ENCODE peak calls at places on chromosomes 12 and 14, in seven cellular contexts. One of them, this sample, is unnamed.

GRCh38 chr14:52266179-52266578 is 1.3 kb upstream of the PTGDR start:
- DNase-seq in D341Med: no peak
- DNase-seq in stimulated activated CD8-positive, alpha-beta memory T cell treated with anti-CD3 and anti-CD28 coated beads, Interleukin-7, amount 100 ng/mL, for 24 hours: no peak
- DNase-seq in OCI-M1: no peak
- DNase-seq in NCI-H1694: no peak
- DNase-seq in right atrium auricular region: peak; percentile 81
- DNase-seq in RCC 7860: no peak
- DNase-seq in this sample: peak; percentile 6

GRCh38 chr14:79836577-79836976 is 374.7 kb downstream of the DIO2 start:
- DNase-seq in D341Med: no peak
- DNase-seq in stimulated activated CD8-positive, alpha-beta memory T cell treated with anti-CD3 and anti-CD28 coated beads, Interleukin-7, amount 100 ng/mL, for 24 hours: no peak
- DNase-seq in OCI-M1: no peak
- DNase-seq in NCI-H1694: no peak
- DNase-seq in right atrium auricular region: no peak
- DNase-seq in RCC 7860: no peak
- DNase-seq in this sample: no peak

GRCh38 chr12:100346660-100347059 is 10.2 kb upstream of the SLC17A8 start:
- DNase-seq in D341Med: no peak
- DNase-seq in stimulated activated CD8-positive, alpha-beta memory T cell treated with anti-CD3 and anti-CD28 coated beads, Interleukin-7, amount 100 ng/mL, for 24 hours: no peak
- DNase-seq in OCI-M1: peak; percentile 21
- DNase-seq in NCI-H1694: no peak
- DNase-seq in right atrium auricular region: no peak
- DNase-seq in RCC 7860: no peak
- DNase-seq in this sample: peak; percentile 55

GRCh38 chr12:8950287-8950574 is 786 bp upstream of the M6PR start:
- DNase-seq in D341Med: no peak
- DNase-seq in stimulated activated CD8-positive, alpha-beta memory T cell treated with anti-CD3 and anti-CD28 coated beads, Interleukin-7, amount 100 ng/mL, for 24 hours: no peak
- DNase-seq in OCI-M1: no peak
- DNase-seq in NCI-H1694: no peak
- DNase-seq in right atrium auricular region: no peak
- DNase-seq in RCC 7860: no peak
- DNase-seq in this sample: peak; percentile 66

GRCh38 chr12:108004368-108004767 is 124.7 kb upstream of the WSCD2 start:
- DNase-seq in D341Med: no peak
- DNase-seq in stimulated activated CD8-positive, alpha-beta memory T cell treated with anti-CD3 and anti-CD28 coated beads, Interleukin-7, amount 100 ng/mL, for 24 hours: no peak
- DNase-seq in OCI-M1: peak; percentile 20
- DNase-seq in NCI-H1694: no peak
- DNase-seq in right atrium auricular region: no peak
- DNase-seq in RCC 7860: no peak
- DNase-seq in this sample: no peak

GRCh38 chr14:71448431-71449315 is 483.6 kb upstream of the RGS6 start:
- DNase-seq in D341Med: no peak
- DNase-seq in stimulated activated CD8-positive, alpha-beta memory T cell treated with anti-CD3 and anti-CD28 coated beads, Interleukin-7, amount 100 ng/mL, for 24 hours: no peak
- DNase-seq in OCI-M1: no peak
- DNase-seq in NCI-H1694: no peak
- DNase-seq in right atrium auricular region: no peak
- DNase-seq in RCC 7860: no peak
- DNase-seq in this sample: peak; percentile 52

GRCh38 chr12:509494-509893 is 49.8 kb downstream of the B4GALNT3 start:
- DNase-seq in D341Med: no peak
- DNase-seq in stimulated activated CD8-positive, alpha-beta memory T cell treated with anti-CD3 and anti-CD28 coated beads, Interleukin-7, amount 100 ng/mL, for 24 hours: no peak
- DNase-seq in OCI-M1: no peak
- DNase-seq in NCI-H1694: no peak
- DNase-seq in right atrium auricular region: no peak
- DNase-seq in RCC 7860: no peak
- DNase-seq in this sample: peak; percentile 83

GRCh38 chr14:96502621-96503251 is 554 bp downstream of the PAPOLA start:
- DNase-seq in D341Med: peak; percentile 78
- DNase-seq in stimulated activated CD8-positive, alpha-beta memory T cell treated with anti-CD3 and anti-CD28 coated beads, Interleukin-7, amount 100 ng/mL, for 24 hours: no peak
- DNase-seq in OCI-M1: peak; percentile 62
- DNase-seq in NCI-H1694: peak; percentile 42
- DNase-seq in right atrium auricular region: peak; percentile 62
- DNase-seq in RCC 7860: no peak
- DNase-seq in this sample: peak; percentile 76

GRCh38 chr14:105154476-105154871 is 14.1 kb downstream of the JAG2 start:
- DNase-seq in D341Med: no peak
- DNase-seq in stimulated activated CD8-positive, alpha-beta memory T cell treated with anti-CD3 and anti-CD28 coated beads, Interleukin-7, amount 100 ng/mL, for 24 hours: no peak
- DNase-seq in OCI-M1: no peak
- DNase-seq in NCI-H1694: no peak
- DNase-seq in right atrium auricular region: no peak
- DNase-seq in RCC 7860: no peak
- DNase-seq in this sample: no peak

GRCh38 chr12:94186461-94187237 is 38.3 kb downstream of the PLXNC1 start:
- DNase-seq in D341Med: no peak
- DNase-seq in stimulated activated CD8-positive, alpha-beta memory T cell treated with anti-CD3 and anti-CD28 coated beads, Interleukin-7, amount 100 ng/mL, for 24 hours: no peak
- DNase-seq in OCI-M1: no peak
- DNase-seq in NCI-H1694: no peak
- DNase-seq in right atrium auricular region: peak; percentile 72
- DNase-seq in RCC 7860: no peak
- DNase-seq in this sample: peak; percentile 83

GRCh38 chr12:29320295-29321090 is 60.5 kb downstream of the ERGIC2 start:
- DNase-seq in D341Med: no peak
- DNase-seq in stimulated activated CD8-positive, alpha-beta memory T cell treated with anti-CD3 and anti-CD28 coated beads, Interleukin-7, amount 100 ng/mL, for 24 hours: no peak
- DNase-seq in OCI-M1: no peak
- DNase-seq in NCI-H1694: no peak
- DNase-seq in right atrium auricular region: no peak
- DNase-seq in RCC 7860: peak; percentile 91
- DNase-seq in this sample: no peak

GRCh38 chr14:39762576-39763401 is 330.6 kb upstream of the FBXO33 start:
- DNase-seq in D341Med: no peak
- DNase-seq in stimulated activated CD8-positive, alpha-beta memory T cell treated with anti-CD3 and anti-CD28 coated beads, Interleukin-7, amount 100 ng/mL, for 24 hours: no peak
- DNase-seq in OCI-M1: peak; percentile 59
- DNase-seq in NCI-H1694: no peak
- DNase-seq in right atrium auricular region: no peak
- DNase-seq in RCC 7860: no peak
- DNase-seq in this sample: no peak

GRCh38 chr14:39766397-39767000 is 334.3 kb upstream of the FBXO33 start:
- DNase-seq in D341Med: no peak
- DNase-seq in stimulated activated CD8-positive, alpha-beta memory T cell treated with anti-CD3 and anti-CD28 coated beads, Interleukin-7, amount 100 ng/mL, for 24 hours: no peak
- DNase-seq in OCI-M1: peak; percentile 3
- DNase-seq in NCI-H1694: no peak
- DNase-seq in right atrium auricular region: no peak
- DNase-seq in RCC 7860: no peak
- DNase-seq in this sample: peak; percentile 15

GRCh38 chr14:103738706-103739451 is 23.3 kb downstream of the ZFYVE21 start:
- DNase-seq in D341Med: no peak
- DNase-seq in stimulated activated CD8-positive, alpha-beta memory T cell treated with anti-CD3 and anti-CD28 coated beads, Interleukin-7, amount 100 ng/mL, for 24 hours: no peak
- DNase-seq in OCI-M1: no peak
- DNase-seq in NCI-H1694: no peak
- DNase-seq in right atrium auricular region: no peak
- DNase-seq in RCC 7860: no peak
- DNase-seq in this sample: no peak

GRCh38 chr12:102479099-102479887 is 1.1 kb downstream of the IGF1 start:
- DNase-seq in D341Med: no peak
- DNase-seq in stimulated activated CD8-positive, alpha-beta memory T cell treated with anti-CD3 and anti-CD28 coated beads, Interleukin-7, amount 100 ng/mL, for 24 hours: no peak
- DNase-seq in OCI-M1: peak; percentile 71
- DNase-seq in NCI-H1694: no peak
- DNase-seq in right atrium auricular region: no peak
- DNase-seq in RCC 7860: no peak
- DNase-seq in this sample: peak; percentile 71

GRCh38 chr14:50875359-50876090 is 3.7 kb downstream of the ABHD12B start:
- DNase-seq in D341Med: no peak
- DNase-seq in stimulated activated CD8-positive, alpha-beta memory T cell treated with anti-CD3 and anti-CD28 coated beads, Interleukin-7, amount 100 ng/mL, for 24 hours: peak; percentile 19
- DNase-seq in OCI-M1: no peak
- DNase-seq in NCI-H1694: no peak
- DNase-seq in right atrium auricular region: no peak
- DNase-seq in RCC 7860: no peak
- DNase-seq in this sample: peak; percentile 56

GRCh38 chr14:57492859-57493258 is 798 bp downstream of the CCDC198 start:
- DNase-seq in D341Med: no peak
- DNase-seq in stimulated activated CD8-positive, alpha-beta memory T cell treated with anti-CD3 and anti-CD28 coated beads, Interleukin-7, amount 100 ng/mL, for 24 hours: no peak
- DNase-seq in OCI-M1: no peak
- DNase-seq in NCI-H1694: no peak
- DNase-seq in right atrium auricular region: no peak
- DNase-seq in RCC 7860: peak; percentile 79
- DNase-seq in this sample: no peak

GRCh38 chr12:30304528-30304927 is 391.1 kb downstream of the IPO8 start:
- DNase-seq in D341Med: no peak
- DNase-seq in stimulated activated CD8-positive, alpha-beta memory T cell treated with anti-CD3 and anti-CD28 coated beads, Interleukin-7, amount 100 ng/mL, for 24 hours: no peak
- DNase-seq in OCI-M1: no peak
- DNase-seq in NCI-H1694: no peak
- DNase-seq in right atrium auricular region: no peak
- DNase-seq in RCC 7860: no peak
- DNase-seq in this sample: no peak

GRCh38 chr12:90757957-90758356 is 197.0 kb downstream of the CCER1 start:
- DNase-seq in D341Med: no peak
- DNase-seq in stimulated activated CD8-positive, alpha-beta memory T cell treated with anti-CD3 and anti-CD28 coated beads, Interleukin-7, amount 100 ng/mL, for 24 hours: no peak
- DNase-seq in OCI-M1: no peak
- DNase-seq in NCI-H1694: no peak
- DNase-seq in right atrium auricular region: no peak
- DNase-seq in RCC 7860: no peak
- DNase-seq in this sample: no peak

GRCh38 chr12:45994736-45995135 is 4.4 kb upstream of the SCAF11 start:
- DNase-seq in D341Med: no peak
- DNase-seq in stimulated activated CD8-positive, alpha-beta memory T cell treated with anti-CD3 and anti-CD28 coated beads, Interleukin-7, amount 100 ng/mL, for 24 hours: no peak
- DNase-seq in OCI-M1: no peak
- DNase-seq in NCI-H1694: no peak
- DNase-seq in right atrium auricular region: no peak
- DNase-seq in RCC 7860: no peak
- DNase-seq in this sample: no peak

GRCh38 chr12:20486233-20486632 is 117.9 kb downstream of the PDE3A start:
- DNase-seq in D341Med: no peak
- DNase-seq in stimulated activated CD8-positive, alpha-beta memory T cell treated with anti-CD3 and anti-CD28 coated beads, Interleukin-7, amount 100 ng/mL, for 24 hours: no peak
- DNase-seq in OCI-M1: peak; percentile 28
- DNase-seq in NCI-H1694: no peak
- DNase-seq in right atrium auricular region: no peak
- DNase-seq in RCC 7860: no peak
- DNase-seq in this sample: peak; percentile 60

GRCh38 chr12:106245767-106246166 is 2.1 kb downstream of the CKAP4 start:
- DNase-seq in D341Med: no peak
- DNase-seq in stimulated activated CD8-positive, alpha-beta memory T cell treated with anti-CD3 and anti-CD28 coated beads, Interleukin-7, amount 100 ng/mL, for 24 hours: no peak
- DNase-seq in OCI-M1: no peak
- DNase-seq in NCI-H1694: no peak
- DNase-seq in right atrium auricular region: peak; percentile 81
- DNase-seq in RCC 7860: peak; percentile 82
- DNase-seq in this sample: peak; percentile 59

GRCh38 chr12:110993425-110993824 is 73.0 kb upstream of the MYL2 start:
- DNase-seq in D341Med: no peak
- DNase-seq in stimulated activated CD8-positive, alpha-beta memory T cell treated with anti-CD3 and anti-CD28 coated beads, Interleukin-7, amount 100 ng/mL, for 24 hours: no peak
- DNase-seq in OCI-M1: no peak
- DNase-seq in NCI-H1694: no peak
- DNase-seq in right atrium auricular region: no peak
- DNase-seq in RCC 7860: no peak
- DNase-seq in this sample: no peak

GRCh38 chr14:61891251-61891650 is 129.0 kb downstream of the SNAPC1 start:
- DNase-seq in D341Med: no peak
- DNase-seq in stimulated activated CD8-positive, alpha-beta memory T cell treated with anti-CD3 and anti-CD28 coated beads, Interleukin-7, amount 100 ng/mL, for 24 hours: no peak
- DNase-seq in OCI-M1: peak; percentile 52
- DNase-seq in NCI-H1694: no peak
- DNase-seq in right atrium auricular region: no peak
- DNase-seq in RCC 7860: no peak
- DNase-seq in this sample: peak; percentile 62